ENCODE peak calls at places on chromosome 3, in eight cellular contexts. One of them, this sample, is unnamed.

GRCh38 chr3:101928890-101929289 is 79.6 kb downstream of the NFKBIZ start:
- DNase-seq in GM23338: no peak
- DNase-seq in IMR-90: peak
- DNase-seq in body of pancreas: no peak
- DNase-seq in WERI-Rb-1: no peak
- DNase-seq in stomach: no peak
- DNase-seq in tibial nerve: no peak
- DNase-seq in ovary: no peak
- DNase-seq in this sample: no peak

GRCh38 chr3:9322780-9323179 is 40.1 kb upstream of the THUMPD3 start:
- DNase-seq in IMR-90: no peak
- DNase-seq in GM23338: no peak
- DNase-seq in WERI-Rb-1: no peak
- DNase-seq in body of pancreas: no peak
- DNase-seq in tibial nerve: no peak
- DNase-seq in ovary: no peak
- DNase-seq in stomach: no peak
- DNase-seq in this sample: no peak

GRCh38 chr3:17094551-17094950 is 209.8 kb downstream of the PLCL2 start:
- DNase-seq in IMR-90: no peak
- DNase-seq in ovary: no peak
- DNase-seq in stomach: no peak
- DNase-seq in tibial nerve: no peak
- DNase-seq in WERI-Rb-1: no peak
- DNase-seq in GM23338: peak
- DNase-seq in body of pancreas: no peak
- DNase-seq in this sample: no peak

GRCh38 chr3:62888180-62888579 is 13.0 kb upstream of the CADPS start:
- DNase-seq in WERI-Rb-1: peak
- DNase-seq in GM23338: peak
- DNase-seq in tibial nerve: no peak
- DNase-seq in stomach: no peak
- DNase-seq in IMR-90: no peak
- DNase-seq in ovary: no peak
- DNase-seq in body of pancreas: no peak
- DNase-seq in this sample: no peak

GRCh38 chr3:71579934-71580318 is 3.6 kb downstream of the FOXP1 start:
- DNase-seq in GM23338: no peak
- DNase-seq in WERI-Rb-1: no peak
- DNase-seq in ovary: no peak
- DNase-seq in tibial nerve: no peak
- DNase-seq in stomach: no peak
- DNase-seq in body of pancreas: peak
- DNase-seq in IMR-90: peak
- DNase-seq in this sample: no peak

GRCh38 chr3:49867400-49867799 is 2.3 kb downstream of the CAMKV start:
- DNase-seq in IMR-90: no peak
- DNase-seq in GM23338: peak
- DNase-seq in WERI-Rb-1: no peak
- DNase-seq in tibial nerve: no peak
- DNase-seq in stomach: no peak
- DNase-seq in body of pancreas: no peak
- DNase-seq in ovary: no peak
- DNase-seq in this sample: no peak

GRCh38 chr3:26438325-26438940 is 184.1 kb upstream of the LRRC3B start:
- DNase-seq in body of pancreas: peak
- DNase-seq in WERI-Rb-1: no peak
- DNase-seq in GM23338: no peak
- DNase-seq in tibial nerve: no peak
- DNase-seq in stomach: no peak
- DNase-seq in ovary: no peak
- DNase-seq in IMR-90: no peak
- DNase-seq in this sample: no peak

GRCh38 chr3:148344522-148344921 is 353.2 kb upstream of the AGTR1 start:
- DNase-seq in ovary: no peak
- DNase-seq in GM23338: no peak
- DNase-seq in tibial nerve: no peak
- DNase-seq in IMR-90: no peak
- DNase-seq in body of pancreas: no peak
- DNase-seq in stomach: no peak
- DNase-seq in WERI-Rb-1: no peak
- DNase-seq in this sample: no peak

GRCh38 chr3:192467230-192468186 is 259.8 kb downstream of the FGF12 start:
- DNase-seq in tibial nerve: peak
- DNase-seq in body of pancreas: peak
- DNase-seq in WERI-Rb-1: peak
- DNase-seq in ovary: peak
- DNase-seq in stomach: peak
- DNase-seq in GM23338: peak
- DNase-seq in IMR-90: peak
- DNase-seq in this sample: no peak

GRCh38 chr3:150348500-150348899 is 59.6 kb upstream of the TSC22D2 start:
- DNase-seq in WERI-Rb-1: no peak
- DNase-seq in tibial nerve: no peak
- DNase-seq in GM23338: no peak
- DNase-seq in stomach: peak
- DNase-seq in IMR-90: peak
- DNase-seq in ovary: no peak
- DNase-seq in body of pancreas: peak
- DNase-seq in this sample: peak

GRCh38 chr3:126300761-126301481 is 56.3 kb downstream of the KLF15 start:
- DNase-seq in WERI-Rb-1: no peak
- DNase-seq in stomach: peak
- DNase-seq in ovary: peak
- DNase-seq in IMR-90: no peak
- DNase-seq in tibial nerve: no peak
- DNase-seq in GM23338: peak
- DNase-seq in body of pancreas: peak
- DNase-seq in this sample: no peak

GRCh38 chr3:177835008-177835407 is 637.7 kb upstream of the TBL1XR1 start:
- DNase-seq in tibial nerve: no peak
- DNase-seq in GM23338: no peak
- DNase-seq in body of pancreas: no peak
- DNase-seq in stomach: no peak
- DNase-seq in ovary: no peak
- DNase-seq in IMR-90: peak
- DNase-seq in WERI-Rb-1: peak
- DNase-seq in this sample: no peak

GRCh38 chr3:179971280-179971679 is 65.5 kb downstream of the PEX5L start:
- DNase-seq in WERI-Rb-1: peak
- DNase-seq in GM23338: no peak
- DNase-seq in stomach: no peak
- DNase-seq in ovary: no peak
- DNase-seq in tibial nerve: no peak
- DNase-seq in body of pancreas: no peak
- DNase-seq in IMR-90: no peak
- DNase-seq in this sample: no peak

GRCh38 chr3:38323060-38323459 is 23.5 kb upstream of the XYLB start:
- DNase-seq in ovary: no peak
- DNase-seq in GM23338: no peak
- DNase-seq in stomach: no peak
- DNase-seq in body of pancreas: no peak
- DNase-seq in tibial nerve: no peak
- DNase-seq in IMR-90: no peak
- DNase-seq in WERI-Rb-1: no peak
- DNase-seq in this sample: no peak
- H3K4me3 ChIP-seq in ovary: no peak
- H3K4me3 ChIP-seq in GM23338: no peak
- H3K4me3 ChIP-seq in stomach: no peak
- H3K4me3 ChIP-seq in body of pancreas: no peak
- H3K4me3 ChIP-seq in tibial nerve: no peak
- H3K4me3 ChIP-seq in IMR-90: no peak
- H3K4me3 ChIP-seq in WERI-Rb-1: no peak
- H3K4me3 ChIP-seq in this sample: no peak

GRCh38 chr3:161150001-161150525 is 44.9 kb upstream of the B3GALNT1 start:
- DNase-seq in body of pancreas: no peak
- DNase-seq in IMR-90: no peak
- DNase-seq in stomach: no peak
- DNase-seq in GM23338: no peak
- DNase-seq in tibial nerve: no peak
- DNase-seq in WERI-Rb-1: no peak
- DNase-seq in ovary: no peak
- DNase-seq in this sample: no peak
- H3K4me3 ChIP-seq in body of pancreas: no peak
- H3K4me3 ChIP-seq in IMR-90: no peak
- H3K4me3 ChIP-seq in stomach: no peak
- H3K4me3 ChIP-seq in GM23338: no peak
- H3K4me3 ChIP-seq in tibial nerve: no peak
- H3K4me3 ChIP-seq in WERI-Rb-1: no peak
- H3K4me3 ChIP-seq in ovary: no peak
- H3K4me3 ChIP-seq in this sample: no peak

DNA sequence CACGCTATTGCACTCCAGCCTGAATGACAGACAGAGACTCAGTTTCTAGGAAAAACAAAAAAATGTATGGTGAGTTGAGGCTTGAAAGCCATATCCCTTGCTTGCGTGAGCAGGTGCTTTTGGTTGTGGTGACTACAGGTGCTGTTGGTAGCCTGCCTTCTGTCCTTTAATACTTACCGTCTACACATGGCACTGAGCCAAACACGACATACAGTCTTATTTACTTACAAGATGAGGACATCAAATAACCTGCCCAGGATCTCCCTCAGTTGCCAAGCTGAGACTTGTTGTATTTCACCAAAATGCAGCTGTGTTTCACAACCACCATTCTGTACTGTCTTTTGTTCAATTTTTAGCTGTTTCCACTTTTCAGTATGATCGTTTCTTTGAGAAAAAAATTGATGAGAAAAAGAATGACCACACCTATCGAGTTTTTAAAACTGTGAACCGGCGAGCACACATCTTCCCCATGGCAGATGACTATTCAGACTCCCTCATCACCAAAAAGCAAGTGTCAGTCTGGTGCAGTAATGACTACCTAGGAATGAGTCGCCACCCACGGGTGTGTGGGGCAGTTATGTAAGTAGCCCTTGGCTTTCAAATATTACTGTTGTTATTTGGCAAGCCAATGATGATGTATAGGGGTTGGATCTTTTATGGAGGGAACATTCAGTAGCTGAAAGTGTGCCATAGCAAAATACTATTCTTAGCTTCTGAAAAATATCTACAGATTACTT is 6.5 kb downstream of the ALAS1 start:
- DNase-seq in GM23338: no peak
- DNase-seq in WERI-Rb-1: no peak
- DNase-seq in tibial nerve: no peak
- DNase-seq in ovary: no peak
- DNase-seq in stomach: peak
- DNase-seq in IMR-90: peak
- DNase-seq in body of pancreas: peak
- DNase-seq in this sample: peak
- H3K4me3 ChIP-seq in GM23338: no peak
- H3K4me3 ChIP-seq in WERI-Rb-1: no peak
- H3K4me3 ChIP-seq in tibial nerve: no peak
- H3K4me3 ChIP-seq in ovary: no peak
- H3K4me3 ChIP-seq in stomach: no peak
- H3K4me3 ChIP-seq in IMR-90: no peak
- H3K4me3 ChIP-seq in body of pancreas: no peak
- H3K4me3 ChIP-seq in this sample: no peak

GRCh38 chr3:141323936-141324704 is 44.2 kb upstream of the ZBTB38 start:
- DNase-seq in IMR-90: no peak
- DNase-seq in GM23338: no peak
- DNase-seq in WERI-Rb-1: no peak
- DNase-seq in ovary: no peak
- DNase-seq in tibial nerve: no peak
- DNase-seq in body of pancreas: no peak
- DNase-seq in stomach: no peak
- DNase-seq in this sample: no peak
- H3K4me3 ChIP-seq in IMR-90: no peak
- H3K4me3 ChIP-seq in GM23338: no peak
- H3K4me3 ChIP-seq in WERI-Rb-1: no peak
- H3K4me3 ChIP-seq in ovary: no peak
- H3K4me3 ChIP-seq in tibial nerve: no peak
- H3K4me3 ChIP-seq in body of pancreas: no peak
- H3K4me3 ChIP-seq in stomach: no peak
- H3K4me3 ChIP-seq in this sample: no peak

DNA sequence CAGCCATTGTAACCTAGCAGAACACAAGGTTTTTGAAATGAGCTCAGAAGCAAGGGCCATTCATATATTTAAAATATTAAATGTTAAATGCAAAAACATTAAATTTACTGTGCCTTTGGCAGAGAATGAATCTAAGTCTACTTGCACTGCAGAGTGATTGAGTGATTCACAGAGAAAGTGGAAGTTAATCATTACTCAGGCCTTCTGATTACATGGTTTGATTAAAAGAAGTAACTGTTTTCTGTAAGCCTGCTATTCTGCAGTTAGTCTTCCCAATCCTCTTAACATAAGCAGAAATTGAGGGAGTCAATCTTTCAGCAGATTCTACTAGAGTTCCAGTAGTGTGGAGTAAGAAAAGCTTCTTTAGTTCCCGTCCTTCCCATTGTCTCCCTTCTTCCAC is 1.5 kb downstream of the NLGN1 start:
- DNase-seq in IMR-90: no peak
- DNase-seq in stomach: no peak
- DNase-seq in tibial nerve: no peak
- DNase-seq in GM23338: no peak
- DNase-seq in ovary: no peak
- DNase-seq in body of pancreas: no peak
- DNase-seq in WERI-Rb-1: no peak
- DNase-seq in this sample: no peak
- H3K4me3 ChIP-seq in IMR-90: no peak
- H3K4me3 ChIP-seq in stomach: no peak
- H3K4me3 ChIP-seq in tibial nerve: peak
- H3K4me3 ChIP-seq in GM23338: peak
- H3K4me3 ChIP-seq in ovary: no peak
- H3K4me3 ChIP-seq in body of pancreas: no peak
- H3K4me3 ChIP-seq in WERI-Rb-1: no peak
- H3K4me3 ChIP-seq in this sample: no peak